ENCODE peak calls at places on chromosomes 2 and 18, in four cellular contexts. One of them, this sample, is unnamed.

GRCh38 chr2:128612628-128613027 is 294.0 kb upstream of the HS6ST1 start:
- DNase-seq in DND-41: no peak
- DNase-seq in sigmoid colon: peak; percentile 28
- DNase-seq in adrenal gland: no peak
- DNase-seq in this sample: no peak

GRCh38 chr18:48859311-48860275 is 91.2 kb downstream of the SMAD7 start:
- DNase-seq in DND-41: no peak
- DNase-seq in sigmoid colon: no peak
- DNase-seq in adrenal gland: peak; percentile 91
- DNase-seq in this sample: no peak

GRCh38 chr18:22504251-22504650 is 86.5 kb upstream of the CTAGE1 start:
- DNase-seq in DND-41: no peak
- DNase-seq in sigmoid colon: no peak
- DNase-seq in adrenal gland: no peak
- DNase-seq in this sample: no peak

GRCh38 chr18:28189400-28190239 is 12.7 kb upstream of the CDH2 start:
- DNase-seq in DND-41: peak; percentile 68
- DNase-seq in sigmoid colon: no peak
- DNase-seq in adrenal gland: peak; percentile 80
- DNase-seq in this sample: no peak

GRCh38 chr2:179031731-179032408 is 18.1 kb downstream of the CCDC141 start:
- DNase-seq in DND-41: peak; percentile 53
- DNase-seq in sigmoid colon: no peak
- DNase-seq in adrenal gland: no peak
- DNase-seq in this sample: peak; percentile 58

GRCh38 chr18:13242797-13243196 is 24.2 kb downstream of the LDLRAD4 start:
- DNase-seq in DND-41: no peak
- DNase-seq in sigmoid colon: peak; percentile 34
- DNase-seq in adrenal gland: no peak
- DNase-seq in this sample: no peak

GRCh38 chr2:53467467-53467866 is 300.1 kb upstream of the CHAC2 start:
- DNase-seq in DND-41: no peak
- DNase-seq in sigmoid colon: no peak
- DNase-seq in adrenal gland: no peak
- DNase-seq in this sample: no peak

GRCh38 chr2:27123302-27124150 is at the start of gene ABHD1:
- DNase-seq in DND-41: no peak
- DNase-seq in sigmoid colon: peak; percentile 79
- DNase-seq in adrenal gland: peak; percentile 72
- DNase-seq in this sample: peak; percentile 62

GRCh38 chr2:40348665-40349064 is 103.2 kb downstream of the SLC8A1 start:
- DNase-seq in DND-41: no peak
- DNase-seq in sigmoid colon: no peak
- DNase-seq in adrenal gland: no peak
- DNase-seq in this sample: no peak

GRCh38 chr2:40227200-40227599 is 224.7 kb downstream of the SLC8A1 start:
- DNase-seq in DND-41: no peak
- DNase-seq in sigmoid colon: no peak
- DNase-seq in adrenal gland: no peak
- DNase-seq in this sample: no peak

GRCh38 chr2:43484323-43484930 is 111.4 kb downstream of the THADA start:
- DNase-seq in DND-41: no peak
- DNase-seq in sigmoid colon: no peak
- DNase-seq in adrenal gland: no peak
- DNase-seq in this sample: no peak

GRCh38 chr2:24832991-24833671 is 39.9 kb downstream of the CENPO start:
- DNase-seq in DND-41: no peak
- DNase-seq in sigmoid colon: no peak
- DNase-seq in adrenal gland: no peak
- DNase-seq in this sample: no peak

GRCh38 chr2:152465541-152465940 is 130.6 kb downstream of the FMNL2 start:
- DNase-seq in DND-41: no peak
- DNase-seq in sigmoid colon: no peak
- DNase-seq in adrenal gland: no peak
- DNase-seq in this sample: no peak

GRCh38 chr2:173149491-173149890 is 73.8 kb downstream of the MAP3K20 start:
- DNase-seq in DND-41: no peak
- DNase-seq in sigmoid colon: no peak
- DNase-seq in adrenal gland: no peak
- DNase-seq in this sample: peak; percentile 60

GRCh38 chr2:162333968-162334367 is 10.0 kb upstream of the GCA start:
- DNase-seq in DND-41: peak; percentile 31
- DNase-seq in sigmoid colon: no peak
- DNase-seq in adrenal gland: no peak
- DNase-seq in this sample: no peak

GRCh38 chr2:26144031-26144430 is 28.9 kb upstream of the GAREM2 start:
- DNase-seq in DND-41: no peak
- DNase-seq in sigmoid colon: no peak
- DNase-seq in adrenal gland: no peak
- DNase-seq in this sample: no peak

GRCh38 chr2:45812039-45812500 is 160.6 kb downstream of the PRKCE start:
- DNase-seq in DND-41: no peak
- DNase-seq in sigmoid colon: no peak
- DNase-seq in adrenal gland: no peak
- DNase-seq in this sample: no peak

GRCh38 chr2:26355038-26355995 is 8.7 kb upstream of the ADGRF3 start:
- DNase-seq in DND-41: no peak
- DNase-seq in sigmoid colon: no peak
- DNase-seq in adrenal gland: peak; percentile 35
- DNase-seq in this sample: no peak

GRCh38 chr2:235463893-235464292 is 29.9 kb upstream of the AGAP1 start:
- DNase-seq in DND-41: no peak
- DNase-seq in sigmoid colon: no peak
- DNase-seq in adrenal gland: peak; percentile 78
- DNase-seq in this sample: no peak

GRCh38 chr2:106581755-106582430 is 94.7 kb downstream of the CD8B2 start:
- DNase-seq in DND-41: peak; percentile 41
- DNase-seq in sigmoid colon: peak; percentile 86
- DNase-seq in adrenal gland: peak; percentile 49
- DNase-seq in this sample: no peak

GRCh38 chr2:168699834-168700417 is 102.5 kb upstream of the NOSTRIN start:
- DNase-seq in DND-41: no peak
- DNase-seq in sigmoid colon: peak; percentile 97
- DNase-seq in adrenal gland: peak; percentile 94
- DNase-seq in this sample: no peak

GRCh38 chr18:38028941-38029340 is 463.3 kb upstream of the CELF4 start:
- DNase-seq in DND-41: no peak
- DNase-seq in sigmoid colon: no peak
- DNase-seq in adrenal gland: no peak
- DNase-seq in this sample: no peak

GRCh38 chr2:110858135-110858737 is 125.9 kb downstream of the ACOXL start:
- DNase-seq in DND-41: peak; percentile 95
- DNase-seq in sigmoid colon: no peak
- DNase-seq in adrenal gland: no peak
- DNase-seq in this sample: peak; percentile 56

GRCh38 chr18:74496508-74497307 is 545 bp downstream of the CNDP2 start:
- DNase-seq in DND-41: peak; percentile 40
- DNase-seq in sigmoid colon: peak; percentile 85
- DNase-seq in adrenal gland: peak; percentile 76
- DNase-seq in this sample: peak; percentile 15

GRCh38 chr2:189982777-189983394 is 79.6 kb downstream of the MSTN start:
- DNase-seq in DND-41: no peak
- DNase-seq in sigmoid colon: no peak
- DNase-seq in adrenal gland: no peak
- DNase-seq in this sample: no peak

GRCh38 chr2:102145107-102145506 is 2.6 kb downstream of the IL1R1 start:
- DNase-seq in DND-41: no peak
- DNase-seq in sigmoid colon: no peak
- DNase-seq in adrenal gland: no peak
- DNase-seq in this sample: no peak

GRCh38 chr2:102149644-102150455 is 7.3 kb downstream of the IL1R1 start:
- DNase-seq in DND-41: no peak
- DNase-seq in sigmoid colon: no peak
- DNase-seq in adrenal gland: no peak
- DNase-seq in this sample: no peak

GRCh38 chr2:102145939-102146338 is 3.4 kb downstream of the IL1R1 start:
- DNase-seq in DND-41: no peak
- DNase-seq in sigmoid colon: no peak
- DNase-seq in adrenal gland: no peak
- DNase-seq in this sample: no peak

GRCh38 chr2:102149243-102149642 is 6.7 kb downstream of the IL1R1 start:
- DNase-seq in DND-41: no peak
- DNase-seq in sigmoid colon: no peak
- DNase-seq in adrenal gland: no peak
- DNase-seq in this sample: no peak

GRCh38 chr2:102147935-102148334 is 5.4 kb downstream of the IL1R1 start:
- DNase-seq in DND-41: no peak
- DNase-seq in sigmoid colon: no peak
- DNase-seq in adrenal gland: no peak
- DNase-seq in this sample: no peak
- H3K9me3 ChIP-seq in DND-41: peaks cover 1% of the 10 kb centered on the region
- H3K9me3 ChIP-seq in sigmoid colon: peaks cover 7% of the 10 kb centered on the region
- H3K9me3 ChIP-seq in adrenal gland: no peaks in the 10 kb centered on the region
- H3K9me3 ChIP-seq in this sample: peaks cover 6% of the 10 kb centered on the region

GRCh38 chr2:240347949-240348500 is 87.4 kb upstream of the GPC1 start:
- DNase-seq in DND-41: no peak
- DNase-seq in sigmoid colon: peak; percentile 37
- DNase-seq in adrenal gland: no peak
- DNase-seq in this sample: no peak
- H3K9me3 ChIP-seq in DND-41: no peaks in the 10 kb centered on the region
- H3K9me3 ChIP-seq in sigmoid colon: no peaks in the 10 kb centered on the region
- H3K9me3 ChIP-seq in adrenal gland: no peaks in the 10 kb centered on the region
- H3K9me3 ChIP-seq in this sample: no peaks in the 10 kb centered on the region

GRCh38 chr2:95317665-95318425 is 20.7 kb downstream of the KCNIP3 start:
- DNase-seq in DND-41: no peak
- DNase-seq in sigmoid colon: no peak
- DNase-seq in adrenal gland: no peak
- DNase-seq in this sample: no peak
- H3K9me3 ChIP-seq in DND-41: no peaks in the 10 kb centered on the region
- H3K9me3 ChIP-seq in sigmoid colon: no peaks in the 10 kb centered on the region
- H3K9me3 ChIP-seq in adrenal gland: no peaks in the 10 kb centered on the region
- H3K9me3 ChIP-seq in this sample: no peaks in the 10 kb centered on the region

GRCh38 chr2:144749188-144749587 is 229.3 kb upstream of the ZEB2 start:
- DNase-seq in DND-41: no peak
- DNase-seq in sigmoid colon: no peak
- DNase-seq in adrenal gland: no peak
- DNase-seq in this sample: no peak
- H3K9me3 ChIP-seq in DND-41: peaks cover 46% of the 10 kb centered on the region
- H3K9me3 ChIP-seq in sigmoid colon: peaks cover 14% of the 10 kb centered on the region
- H3K9me3 ChIP-seq in adrenal gland: peaks cover 5% of the 10 kb centered on the region
- H3K9me3 ChIP-seq in this sample: no peaks in the 10 kb centered on the region